ENCODE peak calls at places on chromosome 22, in four cellular contexts. D is HCT116, Z is K562, J is HepG2. V is an unnamed sample.
A peak's percentile ranks its signal among the peaks of the same experiment; 100 is the strongest.

GRCh38 chr22:48481748-48482147 is 1345.9 kb downstream of the BRD1 start:
- DNase-seq in D (no peak), Z (no peak), J (no peak), V (no peak)

GRCh38 chr22:33756508-33756949 is 163.7 kb downstream of the LARGE1 start:
- DNase-seq in D (no peak), Z (no peak), J (no peak), V (no peak)

GRCh38 chr22:35482974-35483373 is 57.7 kb upstream of the RASD2 start:
- DNase-seq in D (no peak), Z (no peak), J (no peak), V (no peak)

GRCh38 chr22:19641254-19641982 is 72.9 kb upstream of the SEPTIN5 start:
- DNase-seq in D (peak; percentile 19), Z (peak; percentile 92), J (no peak), V (no peak)

GRCh38 chr22:33438273-33438672 is 380.1 kb upstream of the SYN3 start:
- DNase-seq in D (no peak), Z (no peak), J (no peak), V (peak; percentile 67)

GRCh38 chr22:31192513-31192912 is 19.6 kb upstream of the LIMK2 start:
- DNase-seq in D (no peak), Z (no peak), J (no peak), V (no peak)

GRCh38 chr22:18955696-18956095 is 19.6 kb upstream of the PRODH start:
- DNase-seq in D (no peak), Z (no peak), J (no peak), V (no peak)

GRCh38 chr22:23591846-23592245 is 11.8 kb upstream of the IGLL1 start:
- DNase-seq in D (no peak), Z (no peak), J (no peak), V (no peak)

GRCh38 chr22:19751497-19752245 is 8.9 kb upstream of the TBX1 start:
- DNase-seq in D (no peak), Z (no peak), J (no peak), V (no peak)

GRCh38 chr22:26431151-26431995 is 2.3 kb downstream of the ASPHD2 start:
- DNase-seq in D (no peak), Z (no peak), J (no peak), V (no peak)

GRCh38 chr22:20868225-20868944 is 9.6 kb downstream of the SNAP29 start:
- DNase-seq in D (no peak), Z (no peak), J (no peak), V (no peak)

GRCh38 chr22:35021166-35021565 is 44.8 kb upstream of the ISX start:
- DNase-seq in D (no peak), Z (no peak), J (no peak), V (no peak)

GRCh38 chr22:25060522-25061071 is 108.1 kb downstream of the KIAA1671 start:
- DNase-seq in D (no peak), Z (peak; percentile 16), J (no peak), V (no peak)

GRCh38 chr22:20551805-20552449 is 44.5 kb downstream of the MED15 start:
- DNase-seq in D (no peak), Z (no peak), J (peak; percentile 53), V (no peak)

GRCh38 chr22:47884200-47884599 is 1121.8 kb downstream of the TBC1D22A start:
- DNase-seq in D (no peak), Z (no peak), J (no peak), V (no peak)

GRCh38 chr22:49587987-49588386 is 239.7 kb downstream of the BRD1 start:
- DNase-seq in D (no peak), Z (no peak), J (no peak), V (no peak)

GRCh38 chr22:49586873-49587272 is 240.8 kb downstream of the BRD1 start:
- DNase-seq in D (no peak), Z (no peak), J (no peak), V (no peak)

GRCh38 chr22:49585695-49586243 is 241.9 kb downstream of the BRD1 start:
- DNase-seq in D (no peak), Z (no peak), J (no peak), V (no peak)

GRCh38 chr22:49587421-49587820 is 240.3 kb downstream of the BRD1 start:
- DNase-seq in D (no peak), Z (no peak), J (no peak), V (no peak)

GRCh38 chr22:49586244-49586748 is 241.4 kb downstream of the BRD1 start:
- DNase-seq in D (no peak), Z (no peak), J (peak; percentile 3), V (peak; percentile 27)
- TF ChIP-seq TCF7L2 in D (no peak), Z (no peak), J (no peak), V (no peak)

DNA sequence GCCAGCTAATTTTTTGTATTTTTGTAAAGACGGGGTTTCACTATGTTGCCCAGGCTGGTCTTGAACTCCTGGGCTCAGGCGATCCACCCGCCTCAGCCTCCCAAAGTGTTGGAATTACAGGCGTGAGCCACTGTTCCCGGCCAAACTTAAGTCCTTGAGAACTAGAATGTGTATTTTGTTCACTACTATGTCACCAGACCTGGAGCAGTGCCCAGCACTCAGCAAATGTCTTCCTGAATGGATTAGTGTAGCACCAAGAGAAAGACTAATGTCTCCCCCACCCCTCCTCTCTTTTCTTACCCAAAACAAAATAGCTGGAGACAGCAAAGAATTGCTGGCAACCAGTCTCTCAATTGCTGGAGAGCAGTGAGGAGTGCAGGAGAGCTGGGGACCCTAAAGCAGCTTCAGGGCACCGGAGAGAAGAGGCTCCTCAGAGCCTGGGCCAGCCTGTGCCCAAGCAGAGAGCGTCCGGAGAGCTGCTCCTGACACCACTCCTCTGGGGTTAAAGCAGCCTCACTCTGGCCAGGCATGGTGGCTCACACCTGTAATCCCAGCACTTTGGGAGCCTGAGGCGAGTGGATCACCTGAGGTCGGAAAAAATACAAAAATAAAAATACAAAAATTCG is 14.9 kb downstream of the SLC25A18 start:
- DNase-seq in D (no peak), Z (no peak), J (peak; percentile 21), V (no peak)
- TF ChIP-seq SIN3A in D (no peak), Z (no peak), J (no peak), V (no peak)

GRCh38 chr22:44839061-44839460 is 86.7 kb downstream of the ARHGAP8 start:
- DNase-seq in D (no peak), Z (no peak), J (no peak), V (no peak)
- TF ChIP-seq CTCF in D (no peak), Z (no peak), J (no peak), V (no peak)

GRCh38 chr22:29004647-29005371 is 56.8 kb downstream of the C22orf31 start:
- DNase-seq in D (peak; percentile 45), Z (peak; percentile 21), J (peak; percentile 90), V (no peak)
- TF ChIP-seq TCF7L2 in D (peak; percentile 97), Z (no peak), J (peak; percentile 72), V (no peak)

GRCh38 chr22:17897864-17898263 is 123.6 kb upstream of the BID start:
- DNase-seq in D (no peak), Z (no peak), J (no peak), V (no peak)

GRCh38 chr22:17898375-17898774 is 124.1 kb upstream of the BID start:
- DNase-seq in D (no peak), Z (no peak), J (no peak), V (no peak)

GRCh38 chr22:17896552-17896951 is 122.3 kb upstream of the BID start:
- DNase-seq in D (no peak), Z (peak; percentile 39), J (no peak), V (no peak)

GRCh38 chr22:17893900-17894299 is 119.6 kb upstream of the BID start:
- DNase-seq in D (no peak), Z (no peak), J (peak; percentile 29), V (no peak)

DNA sequence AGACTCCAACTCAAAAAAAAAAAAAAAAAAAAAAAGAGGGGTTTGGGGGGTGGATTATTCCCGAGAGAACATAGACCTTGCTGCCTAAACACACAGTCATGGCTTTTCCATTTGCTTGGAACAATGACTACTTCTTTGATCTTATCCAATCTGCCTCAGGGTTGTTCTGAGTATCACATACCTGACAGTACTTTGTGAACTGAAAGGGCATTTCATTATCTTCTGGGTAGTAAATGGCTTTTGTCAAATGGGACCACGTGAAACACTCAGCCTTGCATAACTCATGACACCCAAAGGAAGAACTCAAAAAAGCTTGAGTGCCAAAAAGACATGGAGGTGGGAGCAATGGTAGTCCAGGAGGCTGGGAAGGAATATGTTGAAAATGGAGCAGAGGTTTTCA is 123.1 kb upstream of the BID start:
- DNase-seq in D (no peak), Z (no peak), J (peak; percentile 16), V (no peak)
- TF ChIP-seq SIN3A in D (no peak), Z (no peak), J (no peak), V (no peak)

DNA sequence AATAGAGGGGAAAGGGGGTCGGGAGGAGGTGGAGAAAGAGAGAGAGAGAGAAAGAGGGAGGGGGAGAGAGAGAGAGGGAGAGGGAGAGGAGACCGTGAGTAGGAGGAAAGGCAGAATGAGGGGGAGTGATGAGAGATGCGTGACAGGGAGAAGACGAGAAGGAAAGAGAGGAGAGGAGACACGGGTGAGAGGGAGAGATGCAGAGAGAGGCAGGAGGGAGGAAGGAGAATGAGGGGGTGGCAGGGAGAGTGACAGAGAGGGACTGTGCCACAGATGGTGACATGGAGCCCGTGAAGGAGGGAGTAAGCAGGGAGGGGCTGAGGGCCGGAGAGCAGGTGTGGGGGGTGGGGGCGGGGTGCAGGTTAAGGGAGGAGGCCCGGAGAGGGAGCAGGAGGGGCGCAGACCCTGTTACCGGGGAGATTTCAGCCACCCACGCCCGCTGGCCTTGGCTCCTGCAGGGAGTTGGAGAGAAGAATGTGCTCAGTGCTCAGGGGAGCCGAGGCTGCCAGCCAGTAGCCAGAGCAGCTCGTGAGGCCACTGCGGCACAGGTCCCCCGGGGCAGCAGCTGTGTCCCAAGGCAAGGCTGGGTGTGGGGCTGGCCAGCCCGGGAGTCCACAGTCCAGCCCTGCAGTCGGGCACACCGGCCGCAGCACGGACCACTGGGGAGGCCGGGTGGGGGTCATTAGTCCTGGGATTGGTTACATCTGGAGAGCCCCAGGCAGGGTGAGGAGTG is at the start of gene SSTR3:
- DNase-seq in D (no peak), Z (peak; percentile 44), J (no peak), V (no peak)
- TF ChIP-seq CTCF in D (no peak), Z (no peak), J (no peak), V (no peak)

DNA sequence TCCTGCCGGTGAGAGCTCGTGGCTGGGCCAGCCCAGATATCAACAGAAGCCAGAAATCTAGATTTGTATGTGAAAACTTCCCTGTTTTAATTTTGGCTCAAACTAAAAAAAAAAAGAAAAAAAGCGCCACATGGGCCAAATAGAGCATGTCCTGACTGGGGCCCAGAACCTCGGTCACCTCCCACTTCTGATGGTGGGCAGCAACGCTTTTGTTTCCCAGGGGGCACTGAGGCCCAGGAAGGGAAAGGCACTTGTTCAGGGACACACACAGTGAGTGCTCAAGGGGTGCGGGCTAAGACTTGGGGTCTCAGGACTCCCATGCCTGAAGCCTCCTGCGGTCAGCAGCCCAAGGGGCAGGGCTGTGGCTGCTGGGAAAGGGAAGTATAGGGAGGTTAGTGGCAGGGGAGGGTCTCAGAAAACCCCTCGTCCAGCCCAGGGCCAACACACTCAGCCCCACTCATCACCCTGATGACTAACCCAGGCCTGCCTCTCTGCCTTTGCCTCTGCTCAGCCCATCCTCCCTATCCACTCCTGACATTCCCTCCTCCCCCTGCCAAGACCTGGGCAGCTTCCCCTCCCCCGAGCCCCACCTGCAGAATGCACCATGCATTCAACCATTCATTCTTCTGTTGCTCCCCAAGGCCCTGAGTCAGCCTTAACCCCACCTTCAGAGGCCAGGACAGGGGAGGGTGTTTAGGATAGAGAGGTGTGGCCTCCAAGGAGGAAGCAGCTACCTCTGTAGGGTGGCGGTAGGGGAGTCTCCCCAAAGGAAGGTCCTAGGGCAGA is 30.0 kb upstream of the TCF20 start:
- DNase-seq in D (no peak), Z (peak; percentile 44), J (no peak), V (no peak)
- TF ChIP-seq TCF7L2 in D (no peak), Z (no peak), J (no peak), V (no peak)

GRCh38 chr22:22548349-22548716 is 10.7 kb downstream of the PRAME start:
- DNase-seq in D (no peak), Z (peak; percentile 70), J (no peak), V (no peak)
- TF ChIP-seq SIN3A in D (no peak), Z (no peak), J (no peak), V (no peak)